ENCODE peak calls at places on chromosomes 3 and 15, in six cellular contexts. S is GM06990, U is Calu3, O is endothelial cell, W is mucosa of gallbladder, G is T follicular helper cell. B is an unnamed sample.

GRCh38 chr15:89489376-89489775 is 7.0 kb downstream of the RHCG start:
- DNase-seq in S (no peak), U (no peak), O (no peak), W (no peak), G (no peak), B (no peak)

GRCh38 chr15:89654311-89654761 is 931 bp downstream of the KIF7 start:
- DNase-seq in S (no peak), U (no peak), O (no peak), W (no peak), G (no peak), B (no peak)

GRCh38 chr3:132283440-132283839 is 33.8 kb upstream of the ACP3 start:
- DNase-seq in S (no peak), U (peak; percentile 37), O (no peak), W (no peak), G (no peak), B (no peak)

GRCh38 chr15:43545426-43545825 is 28.0 kb downstream of the MAP1A start:
- DNase-seq in S (no peak), U (no peak), O (no peak), W (no peak), G (no peak), B (no peak)

GRCh38 chr3:50652709-50653108 is 22.0 kb upstream of the DOCK3 start:
- DNase-seq in S (no peak), U (peak; percentile 78), O (peak; percentile 33), W (no peak), G (peak; percentile 27), B (no peak)

GRCh38 chr15:93141373-93141790 is 52.4 kb upstream of the RGMA start:
- DNase-seq in S (no peak), U (no peak), O (no peak), W (no peak), G (peak; percentile 9), B (no peak)

GRCh38 chr3:147411777-147412176 is 2.6 kb downstream of the ZIC1 start:
- DNase-seq in S (no peak), U (no peak), O (no peak), W (no peak), G (no peak), B (no peak)

GRCh38 chr3:48301814-48302194 is 31.7 kb downstream of the SPINK8 start:
- DNase-seq in S (no peak), U (peak; percentile 28), O (no peak), W (peak; percentile 11), G (no peak), B (no peak)

GRCh38 chr3:196985954-196986885 is 17.6 kb upstream of the PIGZ start:
- DNase-seq in S (no peak), U (no peak), O (no peak), W (no peak), G (no peak), B (no peak)

GRCh38 chr15:85785887-85786777 is 8.6 kb downstream of the KLHL25 start:
- DNase-seq in S (no peak), U (peak; percentile 44), O (no peak), W (peak; percentile 87), G (no peak), B (no peak)

GRCh38 chr15:77023576-77024272 is 28.8 kb downstream of the PSTPIP1 start:
- DNase-seq in S (no peak), U (no peak), O (no peak), W (no peak), G (no peak), B (no peak)

GRCh38 chr3:190012784-190013183 is 107.9 kb downstream of the P3H2 start:
- DNase-seq in S (no peak), U (no peak), O (no peak), W (no peak), G (no peak), B (no peak)

GRCh38 chr3:59759298-59760169 is 709.7 kb upstream of the CFAP20DC start:
- DNase-seq in S (no peak), U (no peak), O (no peak), W (no peak), G (no peak), B (no peak)

GRCh38 chr15:77118787-77119410 is 48.0 kb upstream of the TSPAN3 start:
- DNase-seq in S (peak; percentile 15), U (peak; percentile 51), O (no peak), W (peak; percentile 64), G (peak; percentile 6), B (no peak)

GRCh38 chr3:120497318-120497717 is 46.5 kb upstream of the FSTL1 start:
- DNase-seq in S (no peak), U (no peak), O (no peak), W (no peak), G (no peak), B (no peak)

GRCh38 chr3:108018552-108018951 is 72.3 kb downstream of the CD47 start:
- DNase-seq in S (no peak), U (no peak), O (no peak), W (no peak), G (no peak), B (no peak)

GRCh38 chr15:92617197-92618037 is 38.2 kb downstream of the FAM174B start:
- DNase-seq in S (no peak), U (peak; percentile 55), O (no peak), W (peak; percentile 82), G (no peak), B (no peak)

GRCh38 chr3:35184775-35185174 is 454.6 kb upstream of the ARPP21 start:
- DNase-seq in S (no peak), U (peak; percentile 10), O (no peak), W (no peak), G (no peak), B (no peak)

GRCh38 chr3:126539558-126540250 is 15.7 kb downstream of the CHST13 start:
- DNase-seq in S (no peak), U (no peak), O (no peak), W (no peak), G (no peak), B (peak; percentile 12)

GRCh38 chr3:186021673-186022362 is 84.0 kb upstream of the TRA2B start:
- DNase-seq in S (no peak), U (no peak), O (no peak), W (no peak), G (no peak), B (no peak)

GRCh38 chr15:40664909-40665308 is 30.1 kb upstream of the RAD51 start:
- DNase-seq in S (no peak), U (no peak), O (no peak), W (no peak), G (no peak), B (no peak)

GRCh38 chr15:58951388-58952060 is 18.0 kb upstream of the SLTM start:
- DNase-seq in S (no peak), U (peak; percentile 28), O (no peak), W (no peak), G (no peak), B (no peak)

GRCh38 chr3:45606991-45607712 is 12.6 kb downstream of the LIMD1 start:
- DNase-seq in S (no peak), U (no peak), O (no peak), W (no peak), G (no peak), B (no peak)

GRCh38 chr3:33773627-33774026 is 24.8 kb upstream of the PDCD6IP start:
- DNase-seq in S (no peak), U (no peak), O (no peak), W (no peak), G (no peak), B (no peak)

GRCh38 chr15:99522288-99522687 is 43.5 kb upstream of the MEF2A start:
- DNase-seq in S (no peak), U (no peak), O (no peak), W (no peak), G (no peak), B (no peak)

GRCh38 chr3:105584351-105584790 is 217.7 kb downstream of the ALCAM start:
- DNase-seq in S (no peak), U (peak; percentile 24), O (no peak), W (no peak), G (no peak), B (no peak)

GRCh38 chr3:15331606-15332404 is 581 bp downstream of the SH3BP5 start:
- DNase-seq in S (peak; percentile 54), U (peak; percentile 8), O (peak; percentile 9), W (peak; percentile 35), G (peak; percentile 16), B (peak; percentile 59)

GRCh38 chr3:36540898-36541518 is 160.7 kb downstream of the STAC start:
- DNase-seq in S (no peak), U (peak; percentile 34), O (peak; percentile 53), W (no peak), G (no peak), B (peak; percentile 51)

GRCh38 chr3:69282191-69282590 is 103.7 kb downstream of the FRMD4B start:
- DNase-seq in S (peak; percentile 26), U (peak; percentile 74), O (no peak), W (peak; percentile 70), G (no peak), B (no peak)

GRCh38 chr15:43376017-43376705 is 5.3 kb downstream of the TUBGCP4 start:
- DNase-seq in S (peak; percentile 30), U (peak; percentile 8), O (peak; percentile 37), W (no peak), G (no peak), B (peak; percentile 40)

GRCh38 chr15:52486003-52486996 is 42.4 kb downstream of the MYO5A start:
- DNase-seq in S (no peak), U (no peak), O (no peak), W (no peak), G (no peak), B (peak; percentile 31)

GRCh38 chr15:62112616-62113593 is 46.1 kb downstream of the C2CD4A start:
- DNase-seq in S (no peak), U (peak; percentile 59), O (no peak), W (peak; percentile 63), G (no peak), B (no peak)

GRCh38 chr15:41577863-41578735 is 19.1 kb downstream of the TYRO3 start:
- DNase-seq in S (no peak), U (no peak), O (no peak), W (no peak), G (no peak), B (no peak)

GRCh38 chr3:193052294-193052693 is 134.6 kb upstream of the MB21D2 start:
- DNase-seq in S (no peak), U (no peak), O (no peak), W (peak; percentile 34), G (no peak), B (no peak)

GRCh38 chr3:65376426-65376825 is 662.3 kb downstream of the MAGI1 start:
- DNase-seq in S (no peak), U (no peak), O (no peak), W (no peak), G (no peak), B (no peak)

GRCh38 chr3:129077222-129077621 is 16.6 kb downstream of the GP9 start:
- DNase-seq in S (no peak), U (no peak), O (no peak), W (peak; percentile 20), G (no peak), B (no peak)